ENCODE peak calls at places on chromosome 1, in five cellular contexts. Q is foreskin fibroblast, H is pancreas, V is psoas muscle, L is RWPE1. E is an unnamed sample.

GRCh38 chr1:211752951-211753486 is 77.5 kb downstream of the LPGAT1 start:
- DNase-seq in H (no peak), Q (no peak), V (no peak), L (no peak), E (no peak)

GRCh38 chr1:20105856-20106255 is 13.5 kb downstream of the PLA2G2D start:
- DNase-seq in Q (no peak), L (no peak), H (no peak), V (no peak), E (peak; percentile 77)

GRCh38 chr1:47465605-47466004 is 27.8 kb downstream of the FOXD2 start:
- DNase-seq in L (no peak), V (no peak), H (no peak), Q (no peak), E (no peak)

GRCh38 chr1:176858421-176858916 is 306.0 kb downstream of the ASTN1 start:
- DNase-seq in Q (peak; percentile 49), H (no peak), V (no peak), L (no peak), E (no peak)

GRCh38 chr1:180611016-180611930 is 20.5 kb upstream of the XPR1 start:
- DNase-seq in V (no peak), Q (no peak), H (no peak), L (peak; percentile 51), E (no peak)

GRCh38 chr1:6996371-6996770 is 211.1 kb downstream of the CAMTA1 start:
- DNase-seq in Q (no peak), H (no peak), L (no peak), V (no peak), E (no peak)

GRCh38 chr1:15249032-15249601 is 2.1 kb downstream of the FHAD1 start:
- DNase-seq in V (no peak), H (no peak), L (no peak), Q (no peak), E (no peak)

GRCh38 chr1:3350441-3351261 is 103.8 kb upstream of the ARHGEF16 start:
- DNase-seq in Q (peak; percentile 44), L (no peak), V (peak; percentile 42), H (no peak), E (no peak)

GRCh38 chr1:17655169-17655568 is 100.0 kb upstream of the ACTL8 start:
- DNase-seq in L (no peak), H (no peak), Q (no peak), V (no peak), E (no peak)

GRCh38 chr1:218027152-218027551 is 257.9 kb upstream of the RRP15 start:
- DNase-seq in L (no peak), Q (no peak), V (no peak), H (no peak), E (no peak)

GRCh38 chr1:218025454-218025853 is 259.6 kb upstream of the RRP15 start:
- DNase-seq in Q (peak; percentile 41), H (no peak), V (no peak), L (no peak), E (peak; percentile 72)

GRCh38 chr1:218024211-218024720 is 260.8 kb upstream of the RRP15 start:
- DNase-seq in L (no peak), H (no peak), V (no peak), Q (no peak), E (no peak)
- TF ChIP-seq CTCF in L (no peak), H (no peak), V (no peak), Q (no peak), E (no peak)

DNA sequence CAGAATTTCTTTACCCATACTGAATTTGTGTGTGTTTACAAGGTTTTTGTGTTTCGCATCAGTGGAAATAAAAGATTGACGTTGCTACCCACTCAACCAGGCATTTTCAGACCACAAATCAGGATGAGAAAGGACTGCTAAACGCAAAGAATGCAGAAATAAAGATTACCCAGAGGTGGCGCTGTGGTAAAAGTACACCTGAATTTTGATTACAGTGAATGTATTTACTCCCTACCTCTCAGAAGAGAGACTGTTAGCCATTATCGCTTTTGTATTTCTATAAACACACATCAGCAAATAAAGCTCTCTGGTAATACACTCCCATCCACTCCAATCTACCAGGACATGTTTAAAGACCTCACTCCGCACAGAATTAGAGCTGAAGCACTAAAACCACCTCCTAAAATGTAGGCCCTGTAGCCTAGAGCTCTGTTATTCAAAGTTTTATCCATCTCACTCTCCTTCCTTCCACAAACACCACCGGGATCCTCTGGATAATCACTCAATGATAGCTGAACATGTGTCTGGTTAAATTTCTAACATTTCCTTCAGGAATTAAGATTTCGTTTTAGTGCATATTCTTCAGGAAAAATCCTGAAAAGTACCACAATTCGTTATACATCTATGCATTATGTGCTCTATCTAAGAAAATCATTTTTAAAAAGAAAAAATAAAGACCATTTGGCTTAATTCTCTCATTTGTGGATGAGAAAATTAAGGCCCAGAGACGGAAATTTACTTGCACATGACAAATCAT is 2.5 kb upstream of the LMO4 start:
- DNase-seq in V (no peak), H (no peak), L (peak; percentile 41), Q (peak; percentile 71), E (peak; percentile 33)
- TF ChIP-seq CTCF in V (peak; percentile 79), H (peak; percentile 52), L (peak; percentile 80), Q (peak; percentile 73), E (peak; percentile 93)

GRCh38 chr1:155529109-155529508 is 33.5 kb downstream of the ASH1L start:
- DNase-seq in V (no peak), L (no peak), H (no peak), Q (no peak), E (no peak)

GRCh38 chr1:155526356-155526755 is 36.2 kb downstream of the ASH1L start:
- DNase-seq in V (no peak), L (no peak), H (no peak), Q (no peak), E (no peak)

GRCh38 chr1:155527672-155528071 is 34.9 kb downstream of the ASH1L start:
- DNase-seq in V (no peak), Q (no peak), H (no peak), L (no peak), E (no peak)

GRCh38 chr1:155531624-155532023 is 31.0 kb downstream of the ASH1L start:
- DNase-seq in V (no peak), Q (no peak), H (no peak), L (no peak), E (no peak)

GRCh38 chr1:155529929-155530328 is 32.7 kb downstream of the ASH1L start:
- DNase-seq in Q (no peak), H (no peak), V (no peak), L (no peak), E (no peak)
- TF ChIP-seq CTCF in Q (no peak), H (no peak), V (no peak), L (no peak), E (no peak)

GRCh38 chr1:201312298-201312697 is 29.0 kb downstream of the PKP1 start:
- DNase-seq in V (no peak), L (no peak), H (no peak), Q (no peak), E (no peak)
- TF ChIP-seq CTCF in V (no peak), L (no peak), H (no peak), Q (no peak), E (no peak)

DNA sequence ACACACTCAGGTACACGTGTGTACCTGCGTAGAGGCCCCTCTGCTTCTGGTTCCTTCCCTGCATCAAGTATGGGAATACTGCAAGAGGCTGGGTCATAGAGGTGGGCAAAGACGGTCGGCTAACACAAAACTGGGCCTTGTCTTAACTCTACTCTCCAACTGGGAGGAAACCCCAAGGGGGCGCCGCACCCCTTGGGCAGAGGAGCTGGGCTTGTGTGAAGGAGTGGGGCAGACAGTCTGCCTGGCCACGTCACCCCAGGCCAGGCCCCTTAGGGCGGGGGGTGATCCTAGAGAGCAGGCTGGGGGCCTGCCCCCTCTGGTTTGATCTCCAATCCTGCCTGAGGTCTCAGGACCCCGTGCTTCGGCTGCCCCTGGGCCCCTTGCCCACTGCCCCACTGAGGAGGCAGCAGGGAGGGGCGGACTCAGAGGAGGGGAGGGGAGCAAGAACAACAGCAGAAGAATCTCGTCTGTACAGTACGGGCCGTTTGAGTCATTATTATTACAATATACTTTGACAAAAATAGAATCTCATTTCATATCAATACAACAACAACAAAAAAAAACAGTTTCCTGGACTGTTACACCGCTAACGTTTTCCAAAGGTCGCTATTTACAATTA is 34.7 kb downstream of the MEF2D start:
- DNase-seq in V (no peak), H (no peak), Q (peak; percentile 43), L (no peak), E (no peak)
- TF ChIP-seq CTCF in V (no peak), H (no peak), Q (peak; percentile 19), L (no peak), E (peak; percentile 32)